ENCODE peak calls at places on chromosome 13, in six cellular contexts. H is IMR-90, T is neuronal stem cell, L is H9, J is H1, Q is mesenchymal stem cell. K is an unnamed sample. For H3K9me3, the result is how much of the 10 kb centered on the place peaks cover.

GRCh38 chr13:75656590-75656989 is 20.5 kb downstream of the LMO7 start:
- DNase-seq in H (peak), T (no peak), L (no peak), J (no peak), Q (no peak), K (no peak)

GRCh38 chr13:97548138-97548537 is 114.2 kb downstream of the RAP2A start:
- DNase-seq in H (no peak), T (no peak), L (no peak), J (no peak), Q (no peak), K (no peak)

GRCh38 chr13:39263531-39263930 is 225.3 kb downstream of the NHLRC3 start:
- DNase-seq in H (no peak), T (no peak), L (no peak), J (no peak), Q (no peak), K (no peak)

GRCh38 chr13:41547253-41548000 is 90.1 kb downstream of the RGCC start:
- DNase-seq in H (no peak), T (no peak), L (no peak), J (no peak), Q (no peak), K (no peak)

GRCh38 chr13:57557979-57558529 is 73.5 kb upstream of the PCDH17 start:
- DNase-seq in H (no peak), T (peak), L (no peak), J (no peak), Q (peak), K (peak)

GRCh38 chr13:112812306-112813034 is 122.6 kb downstream of the ATP11A start:
- DNase-seq in H (no peak), T (no peak), L (no peak), J (no peak), Q (no peak), K (no peak)

GRCh38 chr13:77565635-77566034 is 30.1 kb downstream of the SCEL start:
- DNase-seq in H (peak), T (peak), L (no peak), J (no peak), Q (peak), K (peak)

GRCh38 chr13:32515246-32515645 is 23.3 kb downstream of the N4BP2L2 start:
- DNase-seq in H (peak), T (no peak), L (no peak), J (no peak), Q (peak), K (no peak)

GRCh38 chr13:33649212-33649917 is 168.6 kb upstream of the RFC3 start:
- DNase-seq in H (peak), T (no peak), L (no peak), J (no peak), Q (peak), K (no peak)

GRCh38 chr13:73702419-73703071 is 431.7 kb downstream of the KLF12 start:
- DNase-seq in H (no peak), T (no peak), L (no peak), J (no peak), Q (no peak), K (no peak)

GRCh38 chr13:111033172-111034133 is 81.7 kb upstream of the ARHGEF7 start:
- DNase-seq in H (no peak), T (no peak), L (no peak), J (no peak), Q (no peak), K (no peak)

GRCh38 chr13:51946163-51946669 is 65.0 kb downstream of the ATP7B start:
- DNase-seq in H (no peak), T (no peak), L (no peak), J (no peak), Q (no peak), K (no peak)

GRCh38 chr13:110230661-110231347 is 76.2 kb downstream of the COL4A1 start:
- DNase-seq in H (no peak), T (no peak), L (no peak), J (no peak), Q (no peak), K (peak)

GRCh38 chr13:91544723-91545122 is 146.3 kb downstream of the GPC5 start:
- DNase-seq in H (no peak), T (peak), L (peak), J (peak), Q (peak), K (no peak)

GRCh38 chr13:46343279-46343949 is 43.6 kb downstream of the RUBCNL start:
- DNase-seq in H (no peak), T (no peak), L (no peak), J (no peak), Q (no peak), K (no peak)

GRCh38 chr13:53141336-53141735 is 112.7 kb downstream of the OLFM4 start:
- DNase-seq in H (no peak), T (no peak), L (no peak), J (no peak), Q (no peak), K (no peak)

GRCh38 chr13:45615501-45616101 is at the start of gene ERICH6B:
- DNase-seq in H (peak), T (peak), L (peak), J (peak), Q (peak), K (no peak)

GRCh38 chr13:98672947-98673545 is 79.4 kb downstream of the SLC15A1 start:
- DNase-seq in H (peak), T (peak), L (peak), J (peak), Q (peak), K (peak)

GRCh38 chr13:30870049-30870884 is 35.8 kb upstream of the MEDAG start:
- DNase-seq in H (peak), T (peak), L (peak), J (no peak), Q (peak), K (peak)

GRCh38 chr13:113166266-113166665 is 7.8 kb downstream of the PROZ start:
- DNase-seq in H (no peak), T (no peak), L (no peak), J (no peak), Q (no peak), K (no peak)

GRCh38 chr13:39571502-39572092 is 31.4 kb downstream of the LHFPL6 start:
- DNase-seq in H (no peak), T (no peak), L (no peak), J (no peak), Q (no peak), K (no peak)

DNA sequence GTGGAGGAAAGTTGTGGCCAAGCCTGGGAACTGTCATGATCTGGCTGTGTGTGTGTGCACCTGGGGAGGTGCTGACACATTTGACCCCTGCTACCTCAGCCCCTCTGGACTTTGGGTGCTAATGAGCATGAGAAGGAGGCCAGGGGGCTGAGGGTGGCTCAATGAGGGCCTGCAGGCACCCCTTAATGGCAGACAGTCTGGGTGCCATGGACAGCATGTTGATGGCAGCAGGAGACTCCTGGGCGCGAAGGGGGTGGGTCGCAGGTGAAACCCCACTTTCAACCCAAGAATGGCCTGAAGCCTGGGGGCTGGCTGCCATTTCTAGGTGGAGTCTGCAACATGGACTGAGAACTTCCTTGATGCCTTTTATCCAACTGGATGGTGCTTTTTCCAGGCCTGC is 216.4 kb upstream of the TRPC4 start:
- DNase-seq in H (no peak), T (no peak), L (no peak), J (no peak), Q (no peak), K (no peak)
- H3K18ac ChIP-seq in H (no peak), T (no peak), L (no peak), J (no peak), Q (no peak), K (no peak)

GRCh38 chr13:18962168-18962734 is 219.4 kb downstream of the TUBA3C start:
- DNase-seq in H (no peak), T (no peak), L (no peak), J (no peak), Q (no peak), K (no peak)
- H3K9me3 ChIP-seq in H (half or more), T (under half), L (half or more), J (half or more), Q (under half), K (half or more)

DNA sequence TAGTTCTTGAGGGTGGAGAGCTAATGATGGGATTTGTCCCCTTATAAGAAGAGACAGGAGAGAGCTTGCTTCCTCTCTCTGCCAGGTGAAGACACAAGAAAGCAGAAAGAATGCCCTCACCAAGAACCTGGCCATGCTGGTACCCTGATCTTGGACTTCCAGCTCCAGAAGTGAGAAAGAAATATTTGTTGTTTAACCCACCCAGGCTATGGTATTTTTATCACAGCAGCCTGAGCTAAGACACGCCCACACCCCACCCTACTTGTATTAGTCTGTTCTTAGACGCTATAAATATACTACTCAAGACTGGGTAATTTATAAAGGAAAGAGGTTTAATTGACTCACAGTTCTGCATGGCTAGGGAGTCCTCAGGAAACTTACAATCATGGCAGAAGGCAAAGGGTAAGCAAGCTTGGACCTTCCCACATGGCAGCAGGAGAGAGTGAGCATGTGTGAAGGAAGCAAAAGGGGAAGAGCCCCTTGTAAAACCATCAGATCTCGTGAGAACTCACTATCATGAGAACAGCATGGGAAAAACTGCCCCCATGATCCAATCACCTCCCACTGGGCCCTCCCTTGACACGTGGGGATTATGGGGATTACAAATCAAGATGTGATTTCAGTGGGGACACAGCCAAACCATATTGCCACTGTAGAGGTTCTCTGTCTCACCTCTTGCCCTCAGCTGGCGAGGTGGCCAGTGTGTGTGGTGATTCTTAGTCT is 57.4 kb upstream of the RCBTB2 start:
- DNase-seq in H (no peak), T (no peak), L (no peak), J (no peak), Q (no peak), K (peak)
- H3K18ac ChIP-seq in H (no peak), T (no peak), L (no peak), J (peak), Q (no peak), K (no peak)

DNA sequence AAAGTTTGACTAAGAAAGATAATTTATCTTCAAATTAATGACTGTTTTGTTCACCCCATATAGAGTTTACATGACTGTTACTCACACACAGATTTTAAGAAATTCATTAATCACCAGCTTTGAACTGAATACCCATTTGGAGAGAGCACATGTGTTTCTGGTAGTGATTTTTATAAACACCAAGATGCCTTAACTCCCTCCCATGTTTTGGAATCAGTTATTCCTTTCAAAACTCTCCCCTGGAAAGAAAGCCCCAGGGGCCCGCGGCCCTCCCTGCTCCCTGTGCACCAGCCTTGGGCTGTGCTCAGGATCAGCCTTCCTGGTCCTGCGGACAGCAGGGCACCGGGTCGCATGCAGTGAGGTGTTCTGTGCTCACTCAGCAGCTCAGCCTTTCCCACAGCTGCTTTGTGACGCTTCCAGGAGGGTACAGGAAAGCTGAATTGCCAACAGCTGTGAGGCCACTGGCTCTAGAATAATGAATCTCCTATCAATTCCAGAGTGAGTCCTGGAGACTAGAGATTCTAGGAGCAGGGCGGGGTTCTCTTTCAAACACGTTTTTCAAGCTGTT is 483.2 kb downstream of the EFNB2 start:
- DNase-seq in H (peak), T (no peak), L (no peak), J (no peak), Q (peak), K (peak)
- H3K9me3 ChIP-seq in H (under half), T (under half), L (under half), J (under half), Q (under half), K (under half)